ENCODE peak calls at places on chromosomes 12 and 14, in five cellular contexts. O is cardiac muscle cell, T is adrenal gland, I is lung, F is aorta. J is an unnamed sample.

GRCh38 chr14:99245541-99246511 is 26.2 kb downstream of the BCL11B start:
- DNase-seq in O (peak; percentile 81), T (no peak), I (no peak), F (no peak), J (no peak)

GRCh38 chr12:105724651-105725050 is 394.2 kb downstream of the C12orf75 start:
- DNase-seq in O (no peak), T (no peak), I (no peak), F (no peak), J (no peak)

GRCh38 chr12:4584281-4584680 is 22.3 kb downstream of the DYRK4 start:
- DNase-seq in O (no peak), T (no peak), I (no peak), F (no peak), J (no peak)

GRCh38 chr12:31368666-31369361 is 42.9 kb upstream of the SINHCAF start:
- DNase-seq in O (peak; percentile 19), T (no peak), I (no peak), F (no peak), J (no peak)

GRCh38 chr14:39038542-39038941 is 64.5 kb downstream of the SEC23A start:
- DNase-seq in O (no peak), T (no peak), I (no peak), F (no peak), J (no peak)

GRCh38 chr14:60647081-60647836 is 2.0 kb downstream of the SIX1 start:
- DNase-seq in O (no peak), T (no peak), I (no peak), F (no peak), J (no peak)

GRCh38 chr14:59511916-59512530 is 27.7 kb downstream of the JKAMP start:
- DNase-seq in O (peak; percentile 40), T (no peak), I (no peak), F (no peak), J (no peak)

GRCh38 chr12:87820524-87821194 is 208.5 kb downstream of the C12orf50 start:
- DNase-seq in O (no peak), T (no peak), I (no peak), F (no peak), J (peak; percentile 83)

GRCh38 chr12:105330938-105331804 is 680 bp downstream of the C12orf75 start:
- DNase-seq in O (no peak), T (peak; percentile 40), I (no peak), F (peak; percentile 86), J (no peak)

GRCh38 chr12:15599266-15600037 is 189.7 kb downstream of the EPS8 start:
- DNase-seq in O (peak; percentile 50), T (peak; percentile 18), I (peak; percentile 64), F (no peak), J (peak; percentile 98)

GRCh38 chr12:126895946-126896520 is 1370.9 kb upstream of the TMEM132C start:
- DNase-seq in O (no peak), T (no peak), I (no peak), F (no peak), J (no peak)

GRCh38 chr12:124217508-124217981 is 77.3 kb upstream of the RFLNA start:
- DNase-seq in O (peak; percentile 7), T (no peak), I (no peak), F (no peak), J (no peak)

GRCh38 chr12:130041983-130042812 is 120.1 kb upstream of the FZD10 start:
- DNase-seq in O (peak; percentile 78), T (peak; percentile 48), I (peak; percentile 42), F (peak; percentile 83), J (no peak)

GRCh38 chr12:55619352-55620138 is 17.1 kb upstream of the OR10P1 start:
- DNase-seq in O (peak; percentile 91), T (peak; percentile 40), I (peak; percentile 52), F (no peak), J (no peak)

DNA sequence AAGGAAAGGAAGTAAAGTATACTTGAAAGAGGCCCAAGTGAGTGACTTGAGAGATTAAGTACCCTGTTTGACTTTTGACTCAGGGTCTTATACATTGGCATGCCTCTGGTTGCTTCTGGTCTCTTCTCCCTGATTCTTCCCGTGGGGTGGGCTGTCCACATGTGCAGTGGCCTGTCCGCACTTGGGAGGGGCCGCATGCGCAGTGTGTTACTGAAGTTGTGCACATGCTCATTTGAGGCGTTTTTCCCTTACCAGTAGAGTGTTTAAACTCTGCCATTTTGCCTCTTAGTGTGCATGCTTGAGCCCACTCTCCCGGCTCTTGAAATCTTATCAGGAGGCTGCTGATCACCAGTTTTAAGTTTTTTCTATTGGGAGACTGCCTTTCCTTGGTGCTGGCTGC is 32.1 kb upstream of the HECTD1 start:
- DNase-seq in O (peak; percentile 23), T (no peak), I (peak; percentile 72), F (no peak), J (no peak)
- H3K4me3 ChIP-seq in O (no peak overlapping the region), T (no peak overlapping the region), I (no peak overlapping the region), F (no peak overlapping the region), J (no peak overlapping the region)

GRCh38 chr14:74955229-74955999 is at the start of gene PGF:
- DNase-seq in O (peak; percentile 84), T (peak; percentile 71), I (peak; percentile 52), F (peak; percentile 92), J (no peak)

GRCh38 chr14:74954947-74955228 is 509 bp downstream of the PGF start:
- DNase-seq in O (no peak), T (no peak), I (no peak), F (no peak), J (no peak)

GRCh38 chr14:74954232-74954946 is 1.0 kb downstream of the PGF start:
- DNase-seq in O (peak; percentile 92), T (no peak), I (no peak), F (peak; percentile 86), J (no peak)

GRCh38 chr14:74956280-74957072 is 1.1 kb upstream of the PGF start:
- DNase-seq in O (peak; percentile 83), T (no peak), I (no peak), F (no peak), J (no peak)

DNA sequence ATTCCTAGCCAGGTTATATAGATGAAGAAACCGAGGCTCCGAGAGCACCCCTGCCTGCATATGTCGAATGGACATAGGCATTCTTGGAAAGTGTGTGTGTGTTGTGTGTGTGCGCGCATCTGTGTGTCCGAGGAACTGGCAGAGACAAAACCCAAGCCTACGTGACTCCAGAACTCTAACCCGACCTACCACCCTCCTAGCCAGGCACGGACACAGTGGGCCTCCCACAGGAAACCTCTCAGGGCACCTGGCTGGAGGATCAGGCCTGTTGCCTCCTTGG is 543 bp upstream of the PGF start:
- DNase-seq in O (no peak), T (no peak), I (no peak), F (no peak), J (no peak)
- H3K4me3 ChIP-seq in O (peak overlapping the region; percentile 32), T (no peak overlapping the region), I (no peak overlapping the region), F (no peak overlapping the region), J (peak overlapping the region; percentile 41)

GRCh38 chr12:6383572-6384498 is at the start of gene LTBR:
- DNase-seq in O (peak; percentile 44), T (peak; percentile 98), I (peak; percentile 96), F (peak; percentile 99), J (no peak)
- H3K4me3 ChIP-seq in O (no peak within 1 kb of the TSS), T (peak within 1 kb of the TSS; percentile 81), I (peak within 1 kb of the TSS; percentile 94), F (peak within 1 kb of the TSS; percentile 36), J (peak within 1 kb of the TSS; percentile 33)

DNA sequence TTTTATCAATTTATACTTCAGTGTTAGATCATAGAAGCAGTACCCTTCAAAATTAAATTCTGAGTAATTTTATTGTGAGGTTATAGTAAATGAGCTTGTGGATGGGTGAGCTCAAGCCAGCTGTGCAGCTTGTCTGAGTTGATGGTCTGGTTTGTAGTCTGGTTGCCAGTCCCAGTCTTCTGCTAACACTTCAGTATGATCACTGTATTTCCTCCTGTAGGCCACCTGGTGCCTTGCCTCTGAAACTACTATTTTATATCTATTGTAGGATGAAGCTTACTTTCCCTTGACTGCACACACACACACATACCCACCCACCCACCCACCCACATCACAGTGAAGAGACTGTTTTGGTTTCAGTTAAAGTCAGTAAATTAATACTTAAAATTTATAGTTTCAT is 496.4 kb downstream of the PCNX1 start:
- DNase-seq in O (no peak), T (no peak), I (no peak), F (no peak), J (no peak)
- H3K4me3 ChIP-seq in O (no peak overlapping the region), T (no peak overlapping the region), I (no peak overlapping the region), F (no peak overlapping the region), J (no peak overlapping the region)

DNA sequence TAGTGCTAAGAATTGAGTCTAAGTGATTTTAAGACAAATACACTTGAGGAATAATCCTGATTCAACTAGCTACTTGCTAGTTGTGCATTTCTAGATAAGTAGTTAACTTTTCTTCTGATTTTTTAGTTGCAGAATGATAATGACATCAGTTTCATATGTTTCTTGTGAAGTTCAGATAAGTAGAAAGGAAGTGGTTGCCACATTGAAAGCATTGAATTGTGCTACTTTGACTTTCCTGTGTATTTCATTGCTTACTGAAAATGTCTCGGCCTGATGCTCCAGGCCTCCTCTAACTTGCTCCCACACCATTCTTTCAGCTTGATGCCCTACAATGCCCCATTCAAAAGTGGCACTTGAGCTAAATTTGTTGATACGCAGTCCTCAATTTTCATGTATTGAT is 980.0 kb downstream of the TMTC2 start:
- DNase-seq in O (no peak), T (no peak), I (no peak), F (no peak), J (no peak)
- H3K4me3 ChIP-seq in O (no peak overlapping the region), T (no peak overlapping the region), I (no peak overlapping the region), F (no peak overlapping the region), J (no peak overlapping the region)

DNA sequence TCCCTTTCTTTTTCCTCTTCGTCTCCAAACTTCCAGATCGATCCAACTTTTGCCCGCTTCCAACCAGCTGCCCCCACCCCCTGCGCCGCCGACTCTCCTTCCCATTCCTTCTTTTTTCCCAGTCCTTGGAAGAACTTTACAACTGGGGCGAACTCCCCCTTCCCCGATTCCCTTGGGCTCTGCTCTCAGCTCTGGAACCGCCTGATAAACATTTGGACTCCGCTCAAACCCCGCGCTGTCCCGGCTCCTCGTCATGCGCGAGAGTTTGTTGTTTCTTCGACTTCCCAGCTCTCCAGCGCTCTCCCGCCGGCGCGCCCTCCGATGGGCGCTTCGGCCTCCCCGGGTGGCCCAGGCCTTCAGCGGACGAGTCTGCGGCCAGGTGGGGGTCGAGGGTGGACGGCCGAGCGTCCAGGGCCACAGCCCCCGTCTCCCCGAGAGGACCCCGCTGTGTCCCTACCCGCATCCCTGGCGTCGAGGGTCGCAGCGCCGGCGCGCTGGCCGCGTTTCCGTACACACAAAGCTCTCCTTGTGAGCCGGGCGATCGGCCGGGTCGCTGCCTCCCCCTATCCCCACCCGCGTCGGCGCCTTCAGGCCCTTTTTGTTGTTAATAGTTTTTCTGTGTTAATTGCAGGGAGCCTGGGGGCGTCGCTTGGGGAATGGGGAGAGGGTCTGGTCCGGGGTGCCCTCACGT is 819 bp downstream of the MMP14 start:
- DNase-seq in O (peak; percentile 64), T (peak; percentile 72), I (no peak), F (peak; percentile 89), J (no peak)
- H3K4me3 ChIP-seq in O (peak overlapping the region; percentile 60), T (peak overlapping the region; percentile 83), I (peak overlapping the region; percentile 74), F (peak overlapping the region; percentile 88), J (peak overlapping the region; percentile 96)

GRCh38 chr14:58149196-58149595 is 2.8 kb downstream of the ARMH4 start:
- DNase-seq in O (no peak), T (no peak), I (no peak), F (no peak), J (no peak)
- H3K4me3 ChIP-seq in O (no peak overlapping the region), T (no peak overlapping the region), I (no peak overlapping the region), F (no peak overlapping the region), J (no peak overlapping the region)

J was measured in retinal pigment epithelial cell.